ENCODE peak calls at places on chromosomes 1 and 21, in ten cellular contexts. Z, K, C, F, U, Y, E, L, H and X are unnamed samples. For H3K4me1, the result is how much of the 10 kb centered on the place peaks cover.

GRCh38 chr1:236163460-236164153 is 21.3 kb downstream of the GPR137B start:
- DNase-seq in Z (no peak), L (no peak), F (no peak), H (peak), E (no peak), Y (no peak), C (no peak), U (no peak), K (no peak), X (no peak)

GRCh38 chr21:37368536-37369279 is 2.1 kb downstream of the DYRK1A start:
- DNase-seq in Z (no peak), H (peak), K (no peak), Y (no peak), U (no peak), E (no peak), L (peak), F (no peak), C (no peak), X (no peak)

GRCh38 chr1:222880586-222880985 is 65.7 kb downstream of the DISP1 start:
- DNase-seq in Y (no peak), U (no peak), C (no peak), E (no peak), Z (no peak), F (no peak), L (peak), K (no peak), H (peak), X (no peak)

GRCh38 chr1:45557422-45557944 is 6.9 kb downstream of the AKR1A1 start:
- DNase-seq in C (no peak), U (no peak), Z (no peak), K (no peak), L (peak), H (no peak), F (no peak), Y (no peak), E (no peak), X (no peak)

GRCh38 chr21:31543191-31543590 is 116.3 kb upstream of the SOD1 start:
- DNase-seq in K (no peak), Z (no peak), H (peak), C (no peak), F (peak), U (peak), Y (no peak), E (no peak), L (peak), X (no peak)

GRCh38 chr1:1173061-1173792 is 453 bp upstream of the TTLL10 start:
- DNase-seq in U (no peak), F (no peak), Y (no peak), Z (no peak), E (no peak), C (no peak), L (no peak), K (no peak), H (no peak), X (no peak)

GRCh38 chr1:228691926-228692325 is 43.4 kb upstream of the RHOU start:
- DNase-seq in K (peak), Y (peak), F (no peak), Z (peak), C (peak), H (peak), U (no peak), L (peak), E (no peak), X (peak)

GRCh38 chr1:47231314-47232186 is 475 bp downstream of the TAL1 start:
- DNase-seq in H (peak), Z (no peak), Y (no peak), L (peak), U (no peak), C (peak), E (no peak), K (no peak), F (no peak), X (no peak)

GRCh38 chr1:3427711-3428704 is 26.5 kb upstream of the ARHGEF16 start:
- DNase-seq in H (no peak), K (no peak), F (no peak), L (no peak), Y (no peak), C (no peak), U (no peak), Z (no peak), E (no peak), X (no peak)

GRCh38 chr1:9670085-9670484 is 18.6 kb downstream of the PIK3CD start:
- DNase-seq in U (no peak), F (no peak), L (no peak), H (no peak), Z (no peak), K (no peak), E (no peak), C (no peak), Y (no peak), X (no peak)

GRCh38 chr1:94542088-94542671 is 621 bp upstream of the F3 start:
- DNase-seq in K (peak), U (peak), E (peak), L (peak), Z (no peak), F (peak), Y (peak), H (peak), C (no peak), X (no peak)

GRCh38 chr1:91847851-91848250 is 38.1 kb downstream of the TGFBR3 start:
- DNase-seq in E (no peak), Z (no peak), U (no peak), F (no peak), Y (no peak), K (no peak), H (no peak), C (no peak), L (no peak), X (no peak)
- H3K4me1 ChIP-seq in E (under half), Z (under half), U (under half), F (under half), Y (under half), K (under half), H (under half), C (under half), L (under half), X (under half)

DNA sequence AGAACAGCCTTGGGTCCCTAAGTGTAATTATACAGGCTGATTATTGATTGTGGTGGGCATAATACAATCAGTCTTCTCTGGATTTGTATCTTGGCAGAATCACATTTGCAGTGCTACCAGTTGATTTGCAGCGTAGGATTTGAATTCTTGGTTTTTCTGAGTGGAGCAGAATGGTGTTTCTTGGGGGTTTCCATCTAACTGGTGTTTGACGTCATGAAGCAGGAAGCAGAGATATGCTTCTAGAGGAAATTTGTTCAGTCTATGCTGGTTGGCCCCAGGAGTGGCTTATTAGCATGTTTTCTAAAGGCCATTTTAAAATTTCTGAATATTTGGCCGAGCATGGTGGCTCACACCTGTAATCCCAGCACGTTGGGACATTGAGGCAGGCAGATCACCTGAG is 3.4 kb downstream of the CTTNBP2NL start:
- DNase-seq in U (no peak), F (no peak), H (peak), Y (no peak), C (peak), E (no peak), L (no peak), Z (no peak), K (no peak), X (no peak)
- H3K4me1 ChIP-seq in U (under half), F (under half), H (under half), Y (under half), C (under half), E (under half), L (under half), Z (under half), K (under half), X (under half)

GRCh38 chr1:151312439-151313225 is 14.6 kb downstream of the PI4KB start:
- DNase-seq in L (peak), U (no peak), C (no peak), F (no peak), Z (no peak), H (no peak), E (no peak), K (no peak), Y (no peak), X (no peak)

GRCh38 chr1:151310986-151311385 is 16.2 kb downstream of the PI4KB start:
- DNase-seq in K (no peak), U (no peak), Y (no peak), C (no peak), H (peak), Z (no peak), L (peak), E (peak), F (no peak), X (no peak)

GRCh38 chr1:151313501-151313900 is 13.7 kb downstream of the PI4KB start:
- DNase-seq in L (no peak), K (no peak), Z (no peak), E (no peak), C (no peak), Y (no peak), H (peak), U (no peak), F (no peak), X (no peak)

GRCh38 chr1:151311589-151312331 is 15.5 kb downstream of the PI4KB start:
- DNase-seq in K (peak), C (no peak), H (peak), Z (peak), Y (no peak), L (peak), U (peak), F (peak), E (peak), X (no peak)

GRCh38 chr1:151309851-151310323 is 17.3 kb downstream of the PI4KB start:
- DNase-seq in C (no peak), U (peak), L (peak), Z (no peak), H (peak), E (no peak), Y (no peak), F (no peak), K (no peak), X (no peak)
- H3K4me1 ChIP-seq in C (under half), U (under half), L (under half), Z (under half), H (under half), E (under half), Y (under half), F (half or more), K (under half), X (under half)

GRCh38 chr1:14740016-14740415 is 141.5 kb downstream of the KAZN start:
- DNase-seq in H (no peak), L (no peak), Y (no peak), Z (no peak), C (no peak), F (no peak), U (no peak), K (no peak), E (no peak), X (no peak)
- H3K4me1 ChIP-seq in H (under half), L (under half), Y (under half), Z (under half), C (under half), F (under half), U (under half), K (under half), E (under half), X (under half)

GRCh38 chr1:110888049-110888448 is 15.1 kb downstream of the CD53 start:
- DNase-seq in Z (no peak), E (no peak), K (no peak), U (no peak), C (no peak), Y (no peak), L (no peak), H (no peak), F (no peak), X (no peak)
- H3K4me1 ChIP-seq in Z (under half), E (under half), K (under half), U (under half), C (half or more), Y (under half), L (under half), H (under half), F (under half), X (half or more)

GRCh38 chr1:109630081-109630880 is 10.6 kb downstream of the AMPD2 start:
- DNase-seq in F (no peak), Y (peak), K (no peak), U (peak), E (peak), Z (no peak), H (no peak), L (no peak), C (peak), X (no peak)

GRCh38 chr1:109630881-109631512 is 11.4 kb downstream of the AMPD2 start:
- DNase-seq in E (peak), Z (no peak), Y (no peak), F (no peak), L (no peak), U (no peak), C (no peak), K (no peak), H (no peak), X (no peak)

GRCh38 chr1:109632671-109633346 is 13.2 kb downstream of the AMPD2 start:
- DNase-seq in F (no peak), K (peak), L (no peak), H (no peak), E (peak), C (no peak), Y (no peak), U (peak), Z (no peak), X (no peak)

GRCh38 chr1:109629372-109630030 is 9.9 kb downstream of the AMPD2 start:
- DNase-seq in F (no peak), K (no peak), C (no peak), L (no peak), H (no peak), Z (no peak), U (no peak), E (no peak), Y (no peak), X (no peak)

GRCh38 chr1:109631513-109632260 is 12.1 kb downstream of the AMPD2 start:
- DNase-seq in F (no peak), K (no peak), E (no peak), U (peak), L (no peak), Y (no peak), H (no peak), C (no peak), Z (no peak), X (no peak)
- H3K4me1 ChIP-seq in F (under half), K (under half), E (under half), U (under half), L (under half), Y (under half), H (under half), C (under half), Z (under half), X (under half)

DNA sequence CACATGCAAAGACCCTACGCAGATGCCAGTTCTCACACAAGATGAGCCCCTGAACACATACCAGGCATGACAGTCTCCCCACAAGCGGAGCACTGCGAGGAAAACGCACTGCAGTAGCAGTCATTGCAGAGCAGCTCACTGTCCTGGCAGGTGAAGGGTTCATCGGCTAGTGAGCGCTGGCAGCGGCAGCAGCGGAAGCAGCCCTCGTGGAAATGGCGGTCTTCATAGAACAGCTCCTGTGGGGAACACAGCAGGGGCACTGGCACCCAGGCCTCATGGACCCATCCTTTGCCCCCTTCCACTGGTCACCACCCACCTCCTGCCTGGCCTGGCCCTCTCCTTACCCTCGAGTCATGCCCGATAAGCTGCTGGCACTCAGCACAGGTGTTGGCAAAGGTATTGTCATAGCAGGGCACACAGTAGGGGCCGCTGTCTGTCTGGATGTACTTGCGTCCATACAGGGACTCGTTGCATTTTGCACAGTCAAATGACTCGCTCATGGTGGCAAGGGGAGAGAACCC is 6.3 kb downstream of the FHL3 start:
- DNase-seq in E (peak), U (no peak), H (no peak), Z (no peak), L (no peak), C (no peak), K (no peak), F (peak), Y (no peak), X (no peak)
- H3K4me1 ChIP-seq in E (under half), U (under half), H (under half), Z (under half), L (half or more), C (under half), K (under half), F (half or more), Y (under half), X (under half)

GRCh38 chr1:116266864-116267212 is 106.2 kb upstream of the ATP1A1 start:
- DNase-seq in E (no peak), H (no peak), K (no peak), U (no peak), C (no peak), Y (no peak), L (no peak), F (no peak), Z (peak), X (no peak)
- H3K4me1 ChIP-seq in E (under half), H (under half), K (under half), U (under half), C (under half), Y (under half), L (under half), F (under half), Z (under half), X (under half)